ENCODE peak calls at places on chromosomes 7 and 10, in six cellular contexts. A is endothelial cell of umbilical vein, C is neural progenitor cell, J is IMR-90, I is OCI-LY7, M is MM.1S. Y is an unnamed sample.

GRCh38 chr7:115869225-115869624 is 161.3 kb downstream of the TFEC start:
- DNase-seq in A (peak), C (no peak), J (peak), I (no peak), M (no peak), Y (no peak)

GRCh38 chr7:107506683-107507339 is 37.0 kb downstream of the GPR22 start:
- DNase-seq in A (peak), C (no peak), J (peak), I (no peak), M (no peak), Y (peak)

GRCh38 chr10:65570143-65571010 is 1355.5 kb upstream of the LRRTM3 start:
- DNase-seq in A (peak), C (peak), J (peak), I (no peak), M (no peak), Y (peak)

GRCh38 chr10:121994429-121994881 is 5.5 kb downstream of the TACC2 start:
- DNase-seq in A (no peak), C (peak), J (no peak), I (no peak), M (no peak), Y (peak)

GRCh38 chr10:93357680-93358079 is 124.5 kb downstream of the MYOF start:
- DNase-seq in A (peak), C (peak), J (peak), I (peak), M (peak), Y (peak)

GRCh38 chr10:110413903-110414562 is 83.7 kb upstream of the DUSP5 start:
- DNase-seq in A (no peak), C (no peak), J (no peak), I (peak), M (no peak), Y (no peak)

GRCh38 chr10:87660484-87661133 is 931 bp downstream of the PAPSS2 start:
- DNase-seq in A (peak), C (no peak), J (peak), I (no peak), M (peak), Y (peak)

GRCh38 chr7:114865564-114865963 is 56.3 kb upstream of the MDFIC start:
- DNase-seq in A (peak), C (peak), J (peak), I (no peak), M (peak), Y (peak)

GRCh38 chr7:144982133-144982532 is 146.3 kb upstream of the TPK1 start:
- DNase-seq in A (no peak), C (no peak), J (no peak), I (no peak), M (no peak), Y (no peak)

GRCh38 chr10:44998146-44998631 is 2.5 kb upstream of the ZNF22 start:
- DNase-seq in A (no peak), C (no peak), J (peak), I (no peak), M (no peak), Y (no peak)

GRCh38 chr7:80027616-80028173 is 106.9 kb upstream of the GNAI1 start:
- DNase-seq in A (peak), C (no peak), J (no peak), I (no peak), M (no peak), Y (no peak)

GRCh38 chr10:122286872-122287271 is 15.8 kb downstream of the BTBD16 start:
- DNase-seq in A (no peak), C (peak), J (peak), I (no peak), M (no peak), Y (peak)

GRCh38 chr10:61063035-61063434 is 119.0 kb upstream of the RHOBTB1 start:
- DNase-seq in A (peak), C (no peak), J (no peak), I (no peak), M (no peak), Y (no peak)

GRCh38 chr7:93923291-93923690 is 1.8 kb downstream of the GNG11 start:
- DNase-seq in A (peak), C (no peak), J (no peak), I (no peak), M (no peak), Y (no peak)

GRCh38 chr7:72334733-72335132 is 77.4 kb downstream of the CALN1 start:
- DNase-seq in A (no peak), C (no peak), J (no peak), I (no peak), M (no peak), Y (no peak)

GRCh38 chr10:125707852-125708468 is 11.5 kb upstream of the EDRF1 start:
- DNase-seq in A (no peak), C (no peak), J (peak), I (no peak), M (no peak), Y (peak)

GRCh38 chr10:133388973-133389818 is 4.8 kb upstream of the MTG1 start:
- DNase-seq in A (no peak), C (no peak), J (no peak), I (peak), M (peak), Y (no peak)

GRCh38 chr10:133388265-133388972 is 5.5 kb upstream of the MTG1 start:
- DNase-seq in A (no peak), C (no peak), J (no peak), I (peak), M (peak), Y (no peak)

GRCh38 chr10:133391761-133392518 is 2.0 kb upstream of the MTG1 start:
- DNase-seq in A (no peak), C (no peak), J (no peak), I (peak), M (no peak), Y (no peak)

GRCh38 chr10:133391249-133391635 is 2.7 kb upstream of the MTG1 start:
- DNase-seq in A (no peak), C (no peak), J (no peak), I (no peak), M (no peak), Y (no peak)

GRCh38 chr10:133390597-133391248 is 3.2 kb upstream of the MTG1 start:
- DNase-seq in A (no peak), C (no peak), J (no peak), I (peak), M (no peak), Y (no peak)
- H2AFZ ChIP-seq in A (no peak), C (no peak), J (no peak), I (no peak), M (no peak), Y (no peak)

DNA sequence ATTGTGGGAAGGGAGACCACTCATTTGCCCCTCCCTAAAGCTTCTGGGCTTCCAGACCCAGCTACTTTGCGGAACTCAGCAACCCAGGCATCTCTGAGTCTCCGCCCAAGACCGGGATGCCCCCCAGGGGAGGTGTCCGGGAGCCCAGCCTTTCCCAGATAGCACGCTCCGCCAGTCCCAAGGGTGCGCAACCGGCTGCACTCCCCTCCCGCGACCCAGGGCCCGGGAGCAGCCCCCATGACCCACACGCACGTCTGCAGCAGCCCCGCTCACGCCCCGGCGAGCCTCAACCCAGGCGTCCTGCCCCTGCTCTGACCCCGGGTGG is at the start of gene EPO:
- DNase-seq in A (no peak), C (peak), J (no peak), I (no peak), M (no peak), Y (no peak)
- H2AFZ ChIP-seq in A (no peak), C (peak), J (peak), I (no peak), M (no peak), Y (no peak)

DNA sequence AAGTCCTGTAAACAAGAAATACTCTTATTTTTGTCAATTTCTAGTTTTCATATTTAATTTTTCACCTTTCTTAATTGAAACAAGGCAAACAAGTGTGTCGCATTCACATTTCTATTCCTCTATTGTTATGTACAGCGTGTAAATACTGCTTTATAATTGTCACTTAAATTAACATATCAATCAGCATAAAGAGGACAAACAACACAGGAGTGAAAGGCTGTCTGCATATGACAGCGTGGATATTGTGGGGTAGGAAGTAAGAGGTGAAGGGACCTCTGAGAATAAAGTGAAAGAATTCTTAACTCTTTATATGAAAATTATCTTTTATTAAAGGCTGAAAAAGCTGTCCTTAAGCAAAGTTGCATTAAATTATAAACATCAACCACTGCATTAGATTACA is 797.9 kb upstream of the COBL start:
- DNase-seq in A (no peak), C (no peak), J (no peak), I (no peak), M (no peak), Y (no peak)
- H2AFZ ChIP-seq in A (peak), C (peak), J (no peak), I (no peak), M (no peak), Y (no peak)

DNA sequence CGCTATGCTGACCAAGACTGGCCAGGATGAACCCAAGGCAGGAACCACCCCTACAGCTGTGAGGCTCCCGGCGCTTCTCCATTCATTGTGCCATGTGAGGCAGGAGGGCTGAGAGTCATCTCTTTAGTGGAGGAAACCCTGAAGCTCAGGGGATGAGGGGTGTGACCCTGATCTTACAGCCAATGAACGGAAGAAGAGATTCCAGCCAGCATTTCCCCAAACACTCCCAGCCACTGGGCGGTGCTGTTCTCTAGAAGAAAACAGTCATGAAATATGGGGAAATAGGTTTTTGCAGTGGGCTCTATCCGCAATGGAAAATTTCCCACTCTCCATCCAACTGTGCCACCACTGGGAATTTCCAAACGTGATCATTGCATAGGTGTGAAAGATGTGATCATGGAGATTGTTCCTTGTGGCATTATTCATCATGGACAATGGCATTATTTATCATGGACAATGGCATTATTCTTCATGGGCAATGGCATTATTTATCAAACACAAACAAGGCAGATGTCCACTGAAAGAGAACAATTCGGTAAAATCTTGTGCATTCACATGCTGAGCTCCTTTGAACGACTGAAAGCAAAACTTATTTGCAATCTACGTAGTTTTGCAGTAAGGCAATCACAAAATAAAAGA is 14.0 kb upstream of the SLC18A2 start:
- DNase-seq in A (peak), C (peak), J (no peak), I (no peak), M (no peak), Y (peak)
- H2AFZ ChIP-seq in A (no peak), C (no peak), J (no peak), I (no peak), M (no peak), Y (no peak)

DNA sequence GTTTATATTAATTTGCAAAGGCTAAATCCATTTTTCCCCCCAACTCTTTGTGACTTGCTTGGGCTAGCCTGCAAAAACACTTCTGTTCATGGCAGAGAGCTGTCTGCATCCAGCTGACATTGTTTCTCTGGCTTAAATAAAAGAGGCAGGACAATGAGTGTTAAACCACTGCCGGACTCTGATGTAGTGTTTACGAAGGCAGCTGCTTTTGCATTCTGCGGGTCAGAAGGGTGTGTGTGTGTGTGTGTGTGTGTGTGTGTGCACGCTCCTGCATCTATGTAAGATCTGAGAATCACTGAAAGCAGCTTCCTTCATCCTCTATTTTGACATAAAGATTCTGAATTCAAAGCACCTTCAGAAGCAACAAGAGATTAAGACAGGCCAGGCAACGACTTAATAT is 28.3 kb downstream of the NRP1 start:
- DNase-seq in A (peak), C (peak), J (peak), I (no peak), M (no peak), Y (no peak)
- H2AFZ ChIP-seq in A (no peak), C (no peak), J (no peak), I (no peak), M (no peak), Y (no peak)

GRCh38 chr7:78261739-78262138 is 463.2 kb downstream of the PHTF2 start:
- DNase-seq in A (no peak), C (no peak), J (no peak), I (no peak), M (no peak), Y (no peak)
- H2AFZ ChIP-seq in A (no peak), C (no peak), J (no peak), I (no peak), M (no peak), Y (no peak)

DNA sequence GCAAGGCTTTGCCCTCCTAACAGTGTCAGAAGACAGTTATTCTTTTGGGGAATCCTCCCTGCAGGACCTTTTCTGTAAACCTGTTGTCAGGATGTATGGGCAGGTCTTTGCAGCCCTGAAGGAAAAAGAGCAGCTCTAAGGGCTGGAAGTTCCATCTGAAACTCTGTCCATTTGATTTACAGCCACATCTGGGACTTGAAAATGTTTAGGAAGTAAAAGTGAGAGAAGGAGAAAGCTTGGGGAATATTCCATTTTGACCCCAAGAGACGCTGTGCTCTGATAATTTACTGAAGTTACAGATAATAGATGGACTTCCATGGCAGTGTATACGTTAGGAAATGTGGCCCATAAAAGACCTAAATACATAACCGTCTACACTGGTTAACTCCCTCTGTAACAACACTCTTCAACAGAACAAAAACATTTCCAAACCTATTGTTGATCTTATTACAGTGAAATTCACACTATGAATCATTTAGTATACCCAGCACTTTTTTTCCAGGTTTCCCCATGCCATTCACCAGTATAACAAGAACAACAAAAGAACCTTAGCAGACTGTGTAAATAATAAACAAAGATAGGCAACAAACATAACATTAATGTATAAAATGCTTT is 89.1 kb downstream of the KIAA1549 start:
- DNase-seq in A (peak), C (no peak), J (no peak), I (no peak), M (no peak), Y (no peak)
- H2AFZ ChIP-seq in A (no peak), C (no peak), J (no peak), I (no peak), M (no peak), Y (no peak)

DNA sequence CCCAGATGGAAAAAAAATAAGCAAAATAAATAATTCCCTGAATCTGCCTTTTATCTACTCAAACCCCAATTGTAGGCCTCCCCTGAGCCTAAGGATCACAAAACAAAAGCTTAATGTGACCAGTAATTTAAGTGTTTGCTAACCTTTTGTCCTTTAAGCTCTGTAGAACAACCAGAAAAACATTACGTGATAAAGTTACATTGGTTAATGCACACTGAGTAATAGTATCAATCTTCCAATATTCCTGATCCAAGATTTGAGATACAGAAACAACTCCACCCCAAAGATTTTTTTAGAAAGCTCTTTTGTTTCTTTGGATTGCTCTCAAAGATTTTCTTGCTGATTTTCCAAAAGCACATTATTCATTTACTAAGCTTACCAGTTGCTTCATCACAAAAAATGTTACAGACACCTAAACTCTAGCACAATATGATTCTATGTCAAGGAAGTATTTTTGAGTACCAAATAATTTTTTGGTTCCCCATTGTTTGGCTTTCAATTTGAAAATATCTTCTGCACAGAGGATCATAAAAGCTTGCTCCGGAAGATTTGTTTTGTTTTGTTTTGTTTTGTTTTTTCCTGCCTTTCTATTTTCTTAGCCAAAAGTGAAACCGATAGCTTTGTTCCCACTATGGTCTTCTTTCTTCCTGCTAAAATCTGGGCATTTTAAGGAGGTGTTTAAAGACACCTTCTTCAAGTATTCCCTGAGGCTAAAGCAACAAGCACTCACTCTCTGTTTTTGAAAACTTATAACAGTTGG is 54.2 kb downstream of the TRIL start:
- DNase-seq in A (no peak), C (no peak), J (no peak), I (no peak), M (no peak), Y (no peak)
- H2AFZ ChIP-seq in A (no peak), C (peak), J (peak), I (no peak), M (peak), Y (no peak)